ENCODE peak calls at places on chromosomes 2 and 18, in ten cellular contexts. U is GM13976, M is A549, L is mesothelial cell of epicardium, K is thoracic aorta, I is adrenal gland, E is endodermal cell, Z is MM.1S, P is HFFc6, T is neural progenitor cell. O is an unnamed sample.

GRCh38 chr2:30979822-30980245 is 158.4 kb downstream of the GALNT14 start:
- DNase-seq in E (peak; percentile 64), K (peak; percentile 67), L (no peak), T (peak; percentile 15), U (no peak), M (peak; percentile 68), Z (no peak), I (peak; percentile 57), P (peak; percentile 79), O (no peak)

GRCh38 chr2:226426292-226426736 is 373.3 kb downstream of the IRS1 start:
- DNase-seq in I (no peak), K (no peak), Z (no peak), M (peak; percentile 65), E (no peak), L (no peak), U (no peak), T (no peak), P (peak; percentile 88), O (no peak)

GRCh38 chr18:49487711-49488310 is 777 bp upstream of the C18orf32 start:
- DNase-seq in K (no peak), T (peak; percentile 4), I (no peak), L (no peak), U (no peak), Z (no peak), E (no peak), M (no peak), P (no peak), O (peak; percentile 51)

GRCh38 chr18:3447895-3448844 is 1.8 kb upstream of the TGIF1 start:
- DNase-seq in I (peak; percentile 97), E (peak; percentile 98), Z (peak; percentile 95), M (peak; percentile 95), U (peak; percentile 85), L (peak; percentile 91), P (peak; percentile 97), K (peak; percentile 84), T (peak; percentile 99), O (peak; percentile 98)

GRCh38 chr2:176669398-176670174 is 400.3 kb downstream of the MTX2 start:
- DNase-seq in I (no peak), M (no peak), E (no peak), Z (peak; percentile 37), T (no peak), L (no peak), P (no peak), K (no peak), U (peak; percentile 24), O (no peak)

GRCh38 chr18:67417864-67418523 is 98.5 kb downstream of the DSEL start:
- DNase-seq in P (peak; percentile 30), L (no peak), U (peak; percentile 55), I (peak; percentile 59), K (no peak), E (no peak), M (peak; percentile 39), T (no peak), Z (peak; percentile 81), O (no peak)

GRCh38 chr2:8234757-8235374 is 447.0 kb upstream of the ID2 start:
- DNase-seq in P (no peak), U (peak; percentile 61), M (no peak), Z (peak; percentile 24), K (no peak), T (no peak), I (no peak), L (no peak), E (no peak), O (peak; percentile 42)

GRCh38 chr2:164754157-164755093 is 87.2 kb downstream of the COBLL1 start:
- DNase-seq in U (no peak), I (no peak), E (no peak), K (no peak), M (no peak), P (no peak), T (no peak), L (no peak), Z (peak; percentile 88), O (no peak)

DNA sequence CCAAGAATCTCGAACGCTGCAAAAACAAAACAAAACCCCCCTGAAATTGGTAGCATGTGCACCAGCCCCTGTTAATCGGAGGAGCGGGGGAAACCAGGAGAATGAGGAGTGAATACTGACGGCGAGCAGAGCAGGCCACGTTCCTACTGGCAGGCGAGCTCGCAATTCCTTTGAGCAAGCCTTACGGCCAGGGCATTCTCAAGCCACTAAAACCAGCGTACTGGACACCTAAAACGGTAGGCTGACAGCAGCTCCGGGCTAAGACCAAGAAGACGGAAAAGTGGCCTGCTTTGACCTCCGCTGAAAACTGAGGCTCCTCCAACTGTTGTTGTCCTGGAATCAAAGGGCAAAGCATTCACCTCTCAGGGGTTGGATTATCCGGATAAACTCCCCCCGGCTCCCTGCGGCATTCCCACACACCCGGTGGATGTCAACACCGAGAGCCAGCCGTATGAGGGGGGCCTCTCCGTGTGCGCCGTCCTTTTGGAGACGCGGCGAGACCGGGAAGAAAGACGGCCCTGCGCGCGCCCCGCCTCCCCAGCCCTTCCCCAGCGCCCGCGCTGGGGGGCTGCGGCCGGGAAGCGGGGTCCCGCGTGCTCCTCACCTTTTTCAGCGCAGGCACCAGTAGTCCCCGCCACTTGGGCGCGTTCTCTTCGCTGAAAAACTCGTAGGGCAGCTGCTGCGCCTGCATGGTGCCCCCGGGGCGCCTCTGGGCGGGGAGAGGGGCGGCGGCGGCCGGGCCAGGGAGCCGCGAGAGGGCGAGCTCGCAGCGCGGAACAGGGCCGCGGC is 925 bp downstream of the SOS1 start:
- DNase-seq in T (peak; percentile 82), P (peak; percentile 54), I (peak; percentile 67), M (peak; percentile 58), K (no peak), E (peak; percentile 80), L (peak; percentile 69), Z (peak; percentile 58), U (peak; percentile 83), O (peak; percentile 87)
- TF ChIP-seq CTCF in T (peak; percentile 29), P (peak; percentile 40), I (no peak), M (peak; percentile 58), K (no peak), E (peak; percentile 40), L (no peak), Z (peak; percentile 19), U (peak; percentile 75), O (peak; percentile 44)

GRCh38 chr2:196718796-196719564 is 79.5 kb downstream of the CCDC150 start:
- DNase-seq in P (peak; percentile 71), E (peak; percentile 71), M (peak; percentile 72), Z (peak; percentile 85), U (no peak), I (peak; percentile 57), K (no peak), L (no peak), T (peak; percentile 53), O (no peak)
- TF ChIP-seq CTCF in P (peak; percentile 67), E (peak; percentile 58), M (no peak), Z (peak; percentile 37), U (peak; percentile 6), I (no peak), K (no peak), L (no peak), T (peak; percentile 49), O (peak; percentile 37)

GRCh38 chr2:33229646-33230045 is 246.8 kb upstream of the RASGRP3 start:
- DNase-seq in Z (no peak), L (no peak), P (no peak), I (no peak), T (no peak), K (no peak), E (no peak), U (no peak), M (no peak), O (no peak)
- TF ChIP-seq CTCF in Z (no peak), L (no peak), P (no peak), I (no peak), T (no peak), K (no peak), E (no peak), U (no peak), M (no peak), O (no peak)

DNA sequence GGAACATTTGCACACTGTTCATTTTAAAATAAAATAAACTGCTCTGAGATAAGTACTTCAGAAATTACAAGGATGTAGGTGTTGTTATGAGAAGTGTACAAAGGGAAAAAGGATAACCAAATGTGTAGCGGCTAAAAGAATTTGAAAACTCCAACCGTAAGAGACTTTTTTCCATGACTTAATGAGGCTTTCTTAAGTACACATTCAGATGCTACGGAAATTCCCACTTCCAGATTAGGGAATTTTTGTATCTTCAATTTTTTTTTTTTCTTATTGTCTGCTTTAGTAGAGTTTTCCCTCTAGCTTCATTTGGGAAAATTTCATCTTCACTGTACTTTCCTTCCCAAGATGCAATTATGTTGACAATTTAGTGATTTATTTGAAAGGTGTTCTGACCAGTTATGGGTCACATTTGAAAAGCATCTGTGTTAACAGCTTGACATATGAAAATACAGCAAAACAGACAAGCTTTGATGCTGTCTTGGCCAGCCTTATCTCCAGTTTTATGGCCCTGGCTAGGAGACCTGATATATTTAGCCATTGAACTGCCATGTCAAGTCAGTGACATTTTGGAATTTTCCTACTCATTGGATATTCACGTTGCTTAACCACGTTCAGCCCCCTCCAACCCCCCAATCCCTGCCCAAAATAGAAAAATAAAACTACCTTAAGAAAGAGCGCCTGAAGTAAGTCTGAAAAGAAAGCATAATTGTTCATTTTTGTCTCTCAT is 105.6 kb downstream of the FEZ2 start:
- DNase-seq in U (no peak), I (no peak), M (peak; percentile 40), L (no peak), P (no peak), T (no peak), K (no peak), E (no peak), Z (no peak), O (no peak)
- TF ChIP-seq CTCF in U (no peak), I (no peak), M (no peak), L (no peak), P (no peak), T (no peak), K (no peak), E (no peak), Z (no peak), O (no peak)

DNA sequence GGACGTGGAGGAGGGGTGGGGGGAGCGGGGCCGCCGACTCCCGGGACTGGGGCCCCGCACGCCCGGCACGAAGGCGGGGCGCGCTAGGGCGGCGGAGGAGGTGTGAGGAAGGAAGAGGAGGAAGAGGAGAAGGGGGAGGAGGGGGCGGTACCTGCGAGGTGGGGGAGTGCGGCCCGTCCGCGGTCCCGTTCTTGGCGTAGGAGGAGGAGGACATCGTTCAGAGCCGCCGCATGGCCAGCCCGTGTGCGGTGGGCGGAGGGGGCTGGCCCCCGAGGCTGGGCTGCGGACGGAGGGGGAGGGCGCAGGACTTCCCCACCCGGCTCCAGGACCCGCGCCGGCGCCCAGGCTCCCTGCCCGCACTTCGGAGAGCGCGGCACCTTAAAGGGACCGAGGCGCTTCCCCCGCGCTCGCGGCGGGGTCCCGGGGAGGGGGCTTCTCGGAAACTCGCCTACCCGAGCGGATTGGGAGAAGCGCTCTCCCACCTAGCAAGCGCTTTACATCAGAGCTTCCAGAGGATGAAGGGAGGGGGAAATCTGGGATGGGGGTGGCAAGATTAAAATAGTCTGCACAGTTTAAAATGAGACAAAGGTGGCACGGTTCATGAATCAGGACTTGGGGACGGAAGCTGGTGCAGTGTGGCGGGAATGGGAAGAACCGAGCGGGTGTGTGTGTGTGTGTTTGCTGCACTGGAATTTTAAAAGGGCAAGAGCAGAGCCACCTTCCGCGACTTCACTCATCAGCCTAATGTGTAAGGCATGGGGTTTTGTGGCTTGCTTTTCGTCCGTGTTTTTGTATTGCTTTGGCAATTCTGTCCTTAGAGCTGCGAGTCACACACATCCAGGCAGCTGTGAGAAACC is at the start of gene CACNB4:
- DNase-seq in P (peak; percentile 13), Z (no peak), U (peak; percentile 77), L (no peak), I (no peak), T (peak; percentile 66), E (peak; percentile 76), M (peak; percentile 10), K (no peak), O (no peak)
- TF ChIP-seq CTCF in P (no peak), Z (no peak), U (no peak), L (no peak), I (no peak), T (no peak), E (no peak), M (no peak), K (no peak), O (no peak)